ENCODE peak calls at places on chromosomes 3 and 15, in eight cellular contexts. L is heart left ventricle, R is IMR-90, H is A549, E is Peyer's patch, D is GM12878, W is ovary, N is transverse colon. J is an unnamed sample. For H3K4me1, the result is how much of the 10 kb centered on the place peaks cover.

GRCh38 chr3:151395806-151396205 is 11.3 kb upstream of the P2RY12 start:
- DNase-seq in L (no peak), R (peak), H (no peak), E (no peak), D (no peak), W (no peak), N (no peak), J (no peak)

GRCh38 chr3:59426851-59427565 is 377.2 kb upstream of the CFAP20DC start:
- DNase-seq in L (no peak), R (peak), H (no peak), E (no peak), D (no peak), W (no peak), N (no peak), J (no peak)

GRCh38 chr15:45588199-45588910 is 1.2 kb downstream of the BLOC1S6 start:
- DNase-seq in L (no peak), R (peak), H (no peak), E (no peak), D (no peak), W (no peak), N (no peak), J (no peak)

GRCh38 chr15:70853270-70853854 is 595 bp downstream of the LARP6 start:
- DNase-seq in L (peak), R (peak), H (no peak), E (no peak), D (no peak), W (peak), N (peak), J (no peak)

GRCh38 chr3:167565489-167565888 is 88.3 kb downstream of the WDR49 start:
- DNase-seq in L (no peak), R (no peak), H (no peak), E (no peak), D (no peak), W (no peak), N (no peak), J (no peak)

GRCh38 chr15:63894662-63894949 is 60.9 kb upstream of the HERC1 start:
- DNase-seq in L (no peak), R (no peak), H (no peak), E (no peak), D (no peak), W (no peak), N (no peak), J (no peak)

GRCh38 chr3:107272885-107273284 is 104.4 kb upstream of the CCDC54 start:
- DNase-seq in L (no peak), R (no peak), H (no peak), E (no peak), D (no peak), W (no peak), N (no peak), J (no peak)

GRCh38 chr15:66294157-66294931 is 976 bp downstream of the DIS3L start:
- DNase-seq in L (no peak), R (peak), H (peak), E (no peak), D (peak), W (no peak), N (peak), J (peak)

GRCh38 chr15:90071220-90071807 is 31.0 kb downstream of the IDH2 start:
- DNase-seq in L (peak), R (peak), H (peak), E (peak), D (peak), W (peak), N (peak), J (peak)

GRCh38 chr15:48582472-48583235 is 62.9 kb downstream of the FBN1 start:
- DNase-seq in L (no peak), R (peak), H (no peak), E (no peak), D (no peak), W (no peak), N (no peak), J (no peak)

GRCh38 chr3:156176048-156176447 is 55.7 kb downstream of the KCNAB1 start:
- DNase-seq in L (no peak), R (no peak), H (no peak), E (no peak), D (no peak), W (no peak), N (no peak), J (no peak)

GRCh38 chr15:38130739-38131498 is 121.7 kb upstream of the SPRED1 start:
- DNase-seq in L (peak), R (peak), H (no peak), E (peak), D (peak), W (peak), N (peak), J (peak)

GRCh38 chr3:5036536-5036833 is 57.2 kb downstream of the BHLHE40 start:
- DNase-seq in L (no peak), R (no peak), H (no peak), E (no peak), D (no peak), W (no peak), N (no peak), J (no peak)

GRCh38 chr15:86892774-86893449 is 813.2 kb downstream of the AGBL1 start:
- DNase-seq in L (no peak), R (no peak), H (no peak), E (no peak), D (no peak), W (no peak), N (no peak), J (no peak)

GRCh38 chr3:17151598-17152373 is 267.0 kb downstream of the PLCL2 start:
- DNase-seq in L (no peak), R (no peak), H (no peak), E (peak), D (peak), W (no peak), N (peak), J (peak)

DNA sequence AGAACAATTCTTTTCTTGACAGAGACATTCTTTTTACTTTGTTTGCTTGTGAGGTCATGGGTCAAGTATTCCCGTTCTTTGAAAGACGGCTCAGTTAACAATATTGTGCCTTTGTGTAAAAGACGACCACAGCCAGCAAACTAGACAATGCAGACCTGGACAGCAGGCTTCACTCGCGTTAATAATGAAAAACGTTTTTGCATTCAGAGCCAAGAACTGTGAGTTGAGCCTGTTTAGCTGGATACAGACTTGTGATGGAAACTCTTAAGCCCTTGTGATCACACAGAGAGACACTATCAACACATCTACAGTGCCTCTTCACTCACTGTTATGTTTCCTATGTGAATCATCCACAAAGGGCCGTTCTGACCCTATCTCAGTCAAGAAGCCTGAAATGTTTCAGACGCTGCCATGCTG is 37.3 kb upstream of the CMTM7 start:
- DNase-seq in L (no peak), R (no peak), H (peak), E (no peak), D (no peak), W (no peak), N (no peak), J (no peak)
- TF ChIP-seq POLR2A in L (no peak), R (no peak), H (no peak), E (no peak), D (no peak), W (no peak), N (no peak), J (no peak)

DNA sequence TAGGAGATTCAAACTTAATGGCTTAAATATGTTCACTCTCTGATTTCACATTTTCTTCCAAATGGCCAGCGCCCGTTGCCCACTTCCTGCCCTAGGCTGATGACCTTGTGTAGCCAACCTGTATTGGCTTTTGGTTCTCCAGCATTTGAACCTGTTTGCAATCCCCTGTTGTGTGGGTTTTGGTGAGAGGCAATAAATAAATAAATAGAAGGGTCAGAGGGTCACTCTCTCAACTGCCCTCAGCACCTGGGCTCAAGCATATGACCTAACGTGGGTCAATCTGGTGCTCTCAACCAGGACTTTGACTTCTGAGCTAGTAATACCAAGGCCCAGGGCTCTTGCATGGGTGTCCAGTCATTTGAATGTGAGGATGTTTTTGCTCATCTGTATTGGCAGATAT is 1.8 kb upstream of the SRP14 start:
- DNase-seq in L (no peak), R (no peak), H (no peak), E (no peak), D (no peak), W (no peak), N (no peak), J (no peak)
- H3K4me1 ChIP-seq in L (under half), R (under half), H (under half), E (under half), D (under half), W (under half), N (under half), J (under half)

GRCh38 chr3:14434105-14434504 is 31.7 kb downstream of the SLC6A6 start:
- DNase-seq in L (no peak), R (peak), H (no peak), E (no peak), D (no peak), W (no peak), N (no peak), J (no peak)
- H3K27ac ChIP-seq in L (peak), R (no peak), H (peak), E (peak), D (peak), W (no peak), N (peak), J (peak)

GRCh38 chr15:78301813-78302212 is 2.4 kb upstream of the SKIC8 start:
- DNase-seq in L (no peak), R (no peak), H (no peak), E (no peak), D (no peak), W (no peak), N (no peak), J (no peak)
- TF ChIP-seq POLR2A in L (no peak), R (no peak), H (no peak), E (no peak), D (no peak), W (no peak), N (no peak), J (no peak)

GRCh38 chr15:60387321-60387720 is 10.5 kb downstream of the ANXA2 start:
- DNase-seq in L (no peak), R (no peak), H (no peak), E (no peak), D (no peak), W (no peak), N (no peak), J (no peak)

GRCh38 chr15:60383008-60383694 is 14.6 kb downstream of the ANXA2 start:
- DNase-seq in L (no peak), R (no peak), H (no peak), E (no peak), D (no peak), W (no peak), N (no peak), J (no peak)

GRCh38 chr15:60384052-60384451 is 13.7 kb downstream of the ANXA2 start:
- DNase-seq in L (no peak), R (peak), H (no peak), E (no peak), D (no peak), W (no peak), N (no peak), J (no peak)

GRCh38 chr15:60384526-60385127 is 13.2 kb downstream of the ANXA2 start:
- DNase-seq in L (no peak), R (no peak), H (no peak), E (no peak), D (no peak), W (no peak), N (no peak), J (no peak)

DNA sequence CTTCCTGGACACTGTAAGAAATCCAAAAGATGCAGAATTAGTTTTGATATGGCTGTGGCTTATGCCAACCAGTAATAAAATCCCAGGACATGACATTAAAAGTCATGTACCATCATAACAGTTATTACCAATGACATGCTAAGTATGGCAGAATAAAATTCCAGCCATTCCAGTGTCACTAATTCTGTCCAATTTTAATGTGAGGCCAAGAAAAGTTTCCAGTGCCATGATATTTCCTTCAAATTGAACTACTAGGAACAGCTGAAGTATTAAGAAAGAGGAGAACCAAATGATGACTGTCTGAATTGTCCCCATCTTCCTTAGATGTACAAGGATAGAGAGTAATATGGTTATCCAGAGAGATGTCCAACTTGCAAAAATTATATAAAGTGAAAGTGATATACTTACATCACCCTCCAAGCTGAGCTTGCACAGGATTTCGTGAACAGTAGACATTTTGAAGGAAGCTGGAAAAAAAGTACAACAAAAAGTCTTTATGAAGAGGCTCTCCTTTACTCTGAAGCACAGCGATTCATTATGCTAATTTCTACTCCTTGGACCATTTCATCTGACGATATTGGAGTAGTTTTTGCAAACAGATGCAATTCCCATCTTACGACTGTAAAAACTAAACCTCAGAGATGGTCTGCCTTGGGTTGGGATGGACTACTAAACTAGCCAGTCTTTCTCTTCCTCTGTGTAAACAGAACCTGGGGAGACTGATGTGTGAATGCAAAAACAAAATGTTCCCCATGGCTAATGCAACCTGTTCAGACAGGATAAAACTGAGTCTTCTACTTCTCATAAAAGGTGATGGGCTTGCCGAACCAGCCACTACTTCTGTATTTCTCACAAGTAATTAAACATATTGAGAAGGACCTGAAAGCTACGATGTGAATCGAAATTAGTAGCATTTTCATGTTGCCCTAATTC is 11.9 kb downstream of the ANXA2 start:
- DNase-seq in L (no peak), R (no peak), H (peak), E (no peak), D (no peak), W (no peak), N (no peak), J (no peak)
- H3K4me1 ChIP-seq in L (half or more), R (under half), H (half or more), E (under half), D (under half), W (under half), N (under half), J (half or more)

DNA sequence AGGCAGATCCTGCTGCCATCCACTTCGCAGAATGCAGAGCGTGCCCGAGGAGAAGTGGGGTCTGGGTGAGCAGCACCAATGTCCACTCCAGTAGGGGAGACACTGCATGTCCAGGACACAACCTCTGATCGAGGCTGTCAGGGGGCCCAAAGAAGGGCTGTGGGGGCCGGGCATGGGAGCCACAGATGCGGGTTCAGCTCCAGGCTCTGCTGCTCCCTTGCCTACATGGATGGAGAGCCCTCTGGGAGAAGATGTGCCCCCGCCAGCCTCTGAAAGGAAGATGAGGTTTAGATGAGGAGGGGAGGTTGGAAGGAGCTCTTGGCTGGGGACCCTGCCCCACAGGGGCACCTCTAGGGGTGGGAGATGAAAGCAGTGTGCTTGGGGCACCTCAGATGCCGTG is 75.4 kb downstream of the KLF13 start:
- DNase-seq in L (no peak), R (no peak), H (no peak), E (no peak), D (no peak), W (no peak), N (no peak), J (no peak)
- H3K27ac ChIP-seq in L (peak), R (no peak), H (no peak), E (no peak), D (no peak), W (peak), N (no peak), J (peak)

GRCh38 chr3:196273655-196274054 is 13.9 kb downstream of the PCYT1A start:
- DNase-seq in L (no peak), R (no peak), H (no peak), E (no peak), D (no peak), W (no peak), N (no peak), J (no peak)

GRCh38 chr3:196270499-196270898 is 17.0 kb downstream of the PCYT1A start:
- DNase-seq in L (no peak), R (no peak), H (no peak), E (no peak), D (no peak), W (no peak), N (no peak), J (no peak)

GRCh38 chr3:196272826-196273225 is 14.7 kb downstream of the PCYT1A start:
- DNase-seq in L (peak), R (no peak), H (no peak), E (no peak), D (no peak), W (no peak), N (no peak), J (no peak)

GRCh38 chr3:196275126-196275525 is 12.4 kb downstream of the PCYT1A start:
- DNase-seq in L (no peak), R (no peak), H (no peak), E (no peak), D (no peak), W (no peak), N (no peak), J (no peak)

DNA sequence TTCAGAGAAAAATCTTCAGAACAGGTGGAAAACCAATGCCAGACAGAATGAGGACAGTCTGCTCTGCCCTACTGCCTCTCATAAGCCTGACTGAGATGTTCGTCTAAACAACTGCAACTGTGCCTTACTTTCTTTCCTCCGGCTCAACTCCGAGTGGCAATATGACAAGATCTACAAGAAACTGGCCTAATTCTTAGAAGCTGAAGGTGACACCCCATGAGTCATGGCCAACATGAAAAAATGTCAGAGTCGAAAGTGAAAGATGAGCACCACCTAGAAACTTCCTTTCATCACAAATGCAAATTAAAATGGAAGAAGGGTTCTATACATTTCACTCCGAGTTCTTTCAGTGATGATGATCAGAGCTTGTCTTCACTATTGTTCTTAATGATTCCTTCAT is 12.9 kb downstream of the PCYT1A start:
- DNase-seq in L (no peak), R (peak), H (no peak), E (no peak), D (peak), W (no peak), N (no peak), J (no peak)
- TF ChIP-seq POLR2A in L (no peak), R (no peak), H (no peak), E (no peak), D (peak), W (no peak), N (no peak), J (peak)

GRCh38 chr15:78878356-78878755 is 5.7 kb downstream of the MORF4L1 start:
- DNase-seq in L (no peak), R (peak), H (no peak), E (no peak), D (no peak), W (no peak), N (no peak), J (no peak)
- H3K4me1 ChIP-seq in L (half or more), R (under half), H (half or more), E (half or more), D (under half), W (under half), N (under half), J (half or more)

GRCh38 chr15:25804451-25804850 is 58.7 kb downstream of the ATP10A start:
- DNase-seq in L (no peak), R (no peak), H (no peak), E (no peak), D (no peak), W (no peak), N (no peak), J (no peak)
- H3K27ac ChIP-seq in L (no peak), R (no peak), H (no peak), E (no peak), D (no peak), W (no peak), N (no peak), J (no peak)

GRCh38 chr15:84598993-84599392 is 1.8 kb upstream of the ZSCAN2 start:
- DNase-seq in L (no peak), R (peak), H (peak), E (no peak), D (no peak), W (peak), N (peak), J (no peak)

GRCh38 chr15:84599906-84600305 is 903 bp upstream of the ZSCAN2 start:
- DNase-seq in L (no peak), R (no peak), H (no peak), E (no peak), D (no peak), W (peak), N (no peak), J (no peak)

GRCh38 chr15:84600331-84600686 is 500 bp upstream of the ZSCAN2 start:
- DNase-seq in L (peak), R (peak), H (peak), E (peak), D (no peak), W (peak), N (peak), J (peak)

GRCh38 chr15:84601555-84601838 is 688 bp downstream of the ZSCAN2 start:
- DNase-seq in L (no peak), R (no peak), H (no peak), E (no peak), D (no peak), W (no peak), N (no peak), J (no peak)

DNA sequence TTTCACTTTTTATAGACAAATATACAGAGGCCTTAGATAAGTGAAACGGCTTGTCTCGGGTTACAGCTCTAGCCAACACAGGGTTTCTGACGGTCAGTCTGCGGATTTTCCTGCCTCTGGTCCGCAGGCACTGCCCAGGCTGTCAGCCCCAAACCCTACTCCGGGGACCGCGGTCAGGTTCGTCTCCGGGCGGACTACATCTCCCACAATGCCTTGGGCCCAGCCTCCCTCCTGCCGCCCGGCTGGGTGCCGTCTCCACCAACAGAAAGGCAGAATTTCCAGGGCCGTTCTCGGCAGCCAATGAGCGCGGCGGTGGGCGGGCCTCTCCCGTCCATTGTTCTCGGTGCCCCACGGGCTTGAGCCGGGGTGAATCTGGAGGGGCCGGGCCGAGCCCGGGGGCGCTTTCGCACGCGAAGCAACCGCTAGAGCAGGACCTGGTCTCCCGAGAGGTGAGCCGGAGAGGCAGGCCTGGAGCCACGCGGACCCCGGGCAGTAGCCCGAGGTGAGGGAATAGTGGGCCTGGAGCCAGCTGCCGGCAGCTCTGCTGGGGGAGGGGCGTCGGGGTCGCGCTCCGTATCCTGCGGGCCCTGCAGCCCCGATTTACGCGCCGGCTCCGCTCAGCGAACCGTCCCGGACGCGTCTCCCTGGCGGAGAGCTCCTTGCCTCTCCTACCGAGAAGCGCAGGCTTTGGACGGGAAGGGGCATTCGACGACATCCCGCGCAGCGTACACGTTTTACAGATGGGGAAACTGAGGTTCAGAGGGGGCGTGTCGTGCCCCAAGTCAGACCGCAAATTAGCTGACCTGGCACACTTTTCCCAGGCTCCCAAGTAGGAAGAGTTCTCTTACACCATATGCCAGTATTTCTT is at the start of gene ZSCAN2:
- DNase-seq in L (peak), R (peak), H (peak), E (peak), D (peak), W (peak), N (peak), J (peak)
- TF ChIP-seq POLR2A in L (peak), R (no peak), H (peak), E (peak), D (peak), W (peak), N (no peak), J (peak)

J was measured in esophagus squamous epithelium.